ENCODE peak calls at places on chromosomes 6 and 20, in six cellular contexts. S is K562, C is HepG2, B is HCT116, V is H1, X is SK-N-SH. Y is an unnamed sample.

GRCh38 chr6:70216767-70217166 is 86.1 kb downstream of the COL9A1 start:
- DNase-seq in S (no peak), V (no peak), X (no peak), B (no peak), C (no peak), Y (no peak)

GRCh38 chr6:158191032-158191431 is 22.9 kb downstream of the GTF2H5 start:
- DNase-seq in V (no peak), X (no peak), B (no peak), S (no peak), C (no peak), Y (no peak)

GRCh38 chr6:130697661-130698535 is 129.3 kb upstream of the SMLR1 start:
- DNase-seq in V (no peak), S (peak), B (peak), X (peak), C (peak), Y (peak)

GRCh38 chr20:33229843-33230242 is 6.0 kb upstream of the BPIFA1 start:
- DNase-seq in V (no peak), X (no peak), C (peak), S (no peak), B (no peak), Y (no peak)

GRCh38 chr20:3924304-3925112 is 35.3 kb downstream of the PANK2 start:
- DNase-seq in X (no peak), S (no peak), C (no peak), B (no peak), V (no peak), Y (no peak)

GRCh38 chr6:163630991-163631390 is 216.5 kb downstream of the QKI start:
- DNase-seq in S (no peak), C (no peak), V (no peak), X (peak), B (no peak), Y (no peak)

GRCh38 chr6:152380993-152381898 is 255.9 kb downstream of the SYNE1 start:
- DNase-seq in C (peak), X (peak), B (peak), V (no peak), S (no peak), Y (no peak)

GRCh38 chr6:150191809-150192208 is 49.0 kb downstream of the PPP1R14C start:
- DNase-seq in B (no peak), X (no peak), S (no peak), V (no peak), C (no peak), Y (no peak)

GRCh38 chr20:34862724-34863123 is 9.9 kb downstream of the GGT7 start:
- DNase-seq in V (no peak), C (no peak), X (no peak), B (no peak), S (no peak), Y (no peak)

GRCh38 chr20:38203337-38204003 is 38.4 kb upstream of the TGM2 start:
- DNase-seq in S (no peak), X (no peak), V (no peak), B (no peak), C (no peak), Y (no peak)

GRCh38 chr20:6818033-6818808 is 50.7 kb downstream of the BMP2 start:
- DNase-seq in C (no peak), B (no peak), S (no peak), V (peak), X (no peak), Y (no peak)

GRCh38 chr6:126093108-126093507 is 106.8 kb downstream of the TRMT11 start:
- DNase-seq in V (no peak), C (no peak), S (no peak), B (no peak), X (no peak), Y (no peak)

GRCh38 chr20:1323256-1323655 is 5.7 kb downstream of the SDCBP2 start:
- DNase-seq in B (no peak), S (no peak), V (no peak), C (no peak), X (no peak), Y (no peak)

GRCh38 chr6:48560408-48560807 is 449.4 kb upstream of the PTCHD4 start:
- DNase-seq in B (no peak), X (no peak), V (no peak), C (no peak), S (no peak), Y (no peak)

GRCh38 chr6:79750806-79751205 is 119.7 kb downstream of the SH3BGRL2 start:
- DNase-seq in B (no peak), X (no peak), V (no peak), C (no peak), S (no peak), Y (peak)

GRCh38 chr6:150068786-150069648 is at the start of gene ULBP3:
- DNase-seq in V (peak), B (peak), X (peak), C (peak), S (peak), Y (no peak)

GRCh38 chr20:13819885-13820645 is 35.2 kb downstream of the NDUFAF5 start:
- DNase-seq in V (no peak), S (peak), X (peak), C (peak), B (peak), Y (peak)

GRCh38 chr6:307065-307814 is 15.0 kb downstream of the DUSP22 start:
- DNase-seq in X (no peak), B (no peak), C (no peak), S (no peak), V (no peak), Y (no peak)

GRCh38 chr6:304833-305370 is 12.6 kb downstream of the DUSP22 start:
- DNase-seq in S (no peak), V (no peak), X (no peak), B (no peak), C (no peak), Y (no peak)

GRCh38 chr6:303948-304558 is 11.8 kb downstream of the DUSP22 start:
- DNase-seq in C (no peak), S (no peak), B (no peak), V (no peak), X (no peak), Y (no peak)

GRCh38 chr6:306641-307061 is 14.4 kb downstream of the DUSP22 start:
- DNase-seq in B (no peak), C (no peak), V (no peak), X (no peak), S (no peak), Y (no peak)

GRCh38 chr6:305371-306206 is 13.3 kb downstream of the DUSP22 start:
- DNase-seq in V (no peak), S (no peak), B (no peak), C (no peak), X (no peak), Y (no peak)
- TF ChIP-seq POLR2AphosphoS5 in V (no peak), S (no peak), B (no peak), C (no peak), X (no peak), Y (no peak)

GRCh38 chr6:140538926-140539325 is 1164.5 kb upstream of the CITED2 start:
- DNase-seq in X (no peak), B (no peak), C (no peak), S (no peak), V (no peak), Y (no peak)

GRCh38 chr6:140540743-140541142 is 1166.3 kb upstream of the CITED2 start:
- DNase-seq in X (no peak), B (no peak), S (no peak), C (no peak), V (no peak), Y (no peak)

GRCh38 chr6:140544431-140544830 is 1170.0 kb upstream of the CITED2 start:
- DNase-seq in V (no peak), B (no peak), S (no peak), X (no peak), C (no peak), Y (no peak)

GRCh38 chr6:140542858-140543257 is 1168.4 kb upstream of the CITED2 start:
- DNase-seq in V (no peak), X (no peak), S (no peak), B (no peak), C (no peak), Y (no peak)

DNA sequence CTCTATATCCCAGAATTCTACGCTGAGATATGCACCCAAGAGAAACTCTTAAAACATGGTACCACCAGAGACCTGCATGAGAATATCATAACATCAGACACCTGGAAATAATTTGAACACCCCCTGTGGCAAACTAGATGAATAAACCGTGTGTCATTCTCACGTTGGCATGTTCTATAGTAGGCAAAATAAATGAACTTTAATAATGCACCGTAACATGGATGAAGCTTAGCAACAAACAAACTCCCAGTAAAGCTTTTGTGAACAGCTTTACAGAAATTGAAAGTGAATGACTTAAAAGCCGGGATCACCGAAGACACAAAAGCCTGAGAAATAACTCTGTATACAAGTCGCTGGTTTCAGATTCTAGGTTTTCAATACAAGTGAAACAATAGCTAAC is 1166.8 kb upstream of the CITED2 start:
- DNase-seq in X (no peak), B (no peak), S (no peak), C (no peak), V (no peak), Y (no peak)
- H3K27ac ChIP-seq in X (peak), B (no peak), S (no peak), C (no peak), V (no peak), Y (peak)

DNA sequence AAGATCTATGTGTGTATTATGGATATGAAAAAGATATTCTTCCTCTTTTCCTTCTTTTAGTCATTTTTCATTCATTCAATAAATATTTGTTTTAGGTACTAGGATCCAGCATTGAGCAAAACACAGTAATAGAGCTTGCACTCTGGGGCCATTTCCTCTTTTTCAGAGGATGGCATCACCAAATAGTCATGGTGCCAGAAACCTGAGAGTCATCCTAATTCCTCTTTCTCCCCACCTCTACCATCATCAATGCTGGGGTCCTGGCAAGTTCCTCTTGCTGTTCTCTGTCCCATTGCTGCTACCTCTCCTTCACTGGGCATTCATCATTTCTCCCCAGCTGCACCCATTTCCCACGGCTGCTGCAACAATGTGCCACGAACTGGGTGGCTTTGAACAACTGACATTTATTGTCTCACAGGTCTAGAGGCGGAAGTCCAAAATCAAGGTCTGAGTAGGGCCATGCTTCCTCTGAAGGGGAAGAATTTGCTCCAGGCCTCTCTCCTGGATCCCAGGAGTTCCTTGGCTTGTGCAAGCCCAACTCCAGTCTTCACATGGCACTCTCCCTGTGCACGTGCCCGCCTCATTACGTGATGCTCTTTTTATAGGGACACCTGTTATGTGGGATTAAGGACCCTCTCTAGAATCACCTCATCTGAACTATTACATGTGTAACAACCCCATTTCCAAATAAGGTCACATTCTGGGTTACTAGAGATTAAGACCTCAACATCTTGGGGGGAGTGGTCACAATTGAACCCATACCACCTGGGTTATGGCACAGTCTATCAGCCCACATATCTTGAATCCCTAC is 9.5 kb upstream of the IGF2R start:
- DNase-seq in S (no peak), C (no peak), X (no peak), B (no peak), V (no peak), Y (no peak)
- H3K9ac ChIP-seq in S (no peak), C (no peak), X (no peak), B (no peak), V (no peak), Y (no peak)

DNA sequence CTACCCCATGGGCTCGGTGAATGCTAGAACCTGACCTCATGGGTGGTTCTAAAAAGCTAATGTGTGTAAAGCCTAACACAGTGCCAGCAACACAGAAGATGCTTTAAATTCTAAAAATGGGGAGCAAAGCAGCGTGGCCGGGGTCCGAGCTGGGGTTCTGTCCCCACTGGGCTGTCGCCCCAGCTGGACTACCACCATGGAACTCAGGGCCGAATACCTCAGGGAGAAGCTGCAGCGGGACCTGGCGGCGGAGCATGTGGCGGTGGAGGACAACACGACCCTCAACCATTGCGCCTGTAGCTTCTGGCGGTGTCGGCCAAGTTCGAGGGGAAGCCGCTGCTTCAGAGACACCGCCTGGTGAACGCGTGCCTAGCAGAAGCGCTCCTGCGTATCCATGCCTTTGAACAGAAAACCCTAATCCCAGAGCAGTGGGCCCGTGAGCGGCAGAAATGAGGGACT is 8.4 kb downstream of the SOX4 start:
- DNase-seq in V (no peak), X (no peak), B (no peak), S (no peak), C (no peak), Y (no peak)
- TF ChIP-seq POLR2AphosphoS5 in V (no peak), X (no peak), B (no peak), S (no peak), C (no peak), Y (no peak)

GRCh38 chr6:7787137-7787575 is 61.3 kb downstream of the BMP6 start:
- DNase-seq in S (no peak), B (no peak), X (no peak), C (no peak), V (no peak), Y (no peak)
- H3K27ac ChIP-seq in S (no peak), B (no peak), X (no peak), C (no peak), V (no peak), Y (no peak)

GRCh38 chr20:51497542-51498467 is 44.7 kb downstream of the NFATC2 start:
- DNase-seq in V (no peak), C (no peak), B (no peak), X (no peak), S (no peak), Y (peak)
- H3K9ac ChIP-seq in V (no peak), C (no peak), B (no peak), X (no peak), S (no peak), Y (no peak)

GRCh38 chr6:71335544-71335943 is 46.9 kb downstream of the OGFRL1 start:
- DNase-seq in S (no peak), C (no peak), B (no peak), X (no peak), V (no peak), Y (no peak)

GRCh38 chr6:71333700-71334099 is 45.1 kb downstream of the OGFRL1 start:
- DNase-seq in V (no peak), B (no peak), C (no peak), X (no peak), S (no peak), Y (no peak)

GRCh38 chr6:71334768-71335167 is 46.2 kb downstream of the OGFRL1 start:
- DNase-seq in B (no peak), S (no peak), X (no peak), V (no peak), C (no peak), Y (no peak)

GRCh38 chr6:71338540-71339316 is 50.1 kb downstream of the OGFRL1 start:
- DNase-seq in C (no peak), X (no peak), B (no peak), V (no peak), S (no peak), Y (no peak)

DNA sequence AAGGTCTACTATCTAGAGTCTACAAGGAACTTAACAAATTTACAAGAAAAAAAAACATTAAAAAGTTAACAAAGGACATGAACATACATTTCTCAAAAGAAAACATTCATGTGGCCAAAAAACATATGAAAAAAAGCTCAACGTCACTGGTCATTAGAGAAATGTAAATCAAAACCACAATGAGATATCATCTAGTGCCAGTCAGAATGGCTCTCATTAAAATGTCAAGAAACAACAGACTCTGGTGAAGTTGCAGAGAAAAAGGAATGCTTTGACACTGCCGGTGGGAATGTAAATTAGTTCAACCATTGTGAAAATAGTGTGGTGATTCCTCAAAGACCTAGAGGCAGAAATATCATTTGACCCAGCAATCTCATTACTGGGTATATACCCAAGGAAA is 48.3 kb downstream of the OGFRL1 start:
- DNase-seq in X (no peak), S (no peak), C (no peak), B (no peak), V (no peak), Y (no peak)
- TF ChIP-seq POLR2AphosphoS5 in X (no peak), S (no peak), C (no peak), B (no peak), V (no peak), Y (no peak)

GRCh38 chr20:61978491-61978890 is 87.2 kb downstream of the TAF4 start:
- DNase-seq in X (no peak), V (no peak), C (no peak), B (no peak), S (no peak), Y (no peak)

GRCh38 chr20:61975411-61975810 is 90.3 kb downstream of the TAF4 start:
- DNase-seq in S (no peak), C (no peak), X (no peak), V (no peak), B (no peak), Y (no peak)

GRCh38 chr20:61977387-61977786 is 88.3 kb downstream of the TAF4 start:
- DNase-seq in S (no peak), C (no peak), B (no peak), V (no peak), X (no peak), Y (no peak)

GRCh38 chr20:61976275-61976649 is 89.4 kb downstream of the TAF4 start:
- DNase-seq in V (no peak), X (no peak), B (no peak), C (no peak), S (no peak), Y (no peak)

GRCh38 chr20:61976650-61977332 is 88.9 kb downstream of the TAF4 start:
- DNase-seq in S (no peak), X (no peak), B (no peak), V (no peak), C (no peak), Y (no peak)
- H3K27ac ChIP-seq in S (no peak), X (no peak), B (no peak), V (no peak), C (no peak), Y (no peak)

GRCh38 chr6:33784787-33785186 is 4.1 kb downstream of the LEMD2 start:
- DNase-seq in S (no peak), C (no peak), B (no peak), X (no peak), V (no peak), Y (no peak)
- H3K9ac ChIP-seq in S (no peak), C (no peak), B (no peak), X (no peak), V (no peak), Y (no peak)